ENCODE peak calls at places on chromosomes 4 and X, in seven cellular contexts. Z is mesendoderm, A is mesenchymal stem cell, M is H9, H is H1, V is trophoblast cell, W is neuronal stem cell. B is an unnamed sample.

GRCh38 chr4:186486172-186486571 is 69.2 kb downstream of the MTNR1A start:
- DNase-seq in A (no peak), Z (no peak), H (no peak), W (peak), V (no peak), M (no peak), B (peak)

GRCh38 chr4:87540176-87541058 is 11.2 kb upstream of the SPARCL1 start:
- DNase-seq in V (no peak), W (no peak), A (no peak), H (no peak), Z (no peak), M (no peak), B (peak)

GRCh38 chr4:4694296-4694772 is 152.5 kb upstream of the STX18 start:
- DNase-seq in W (no peak), A (peak), Z (peak), M (peak), H (peak), V (no peak), B (peak)

GRCh38 chrX:86133761-86134160 is 14.5 kb upstream of the DACH2 start:
- DNase-seq in A (peak), M (no peak), Z (peak), W (no peak), H (no peak), V (no peak), B (peak)

GRCh38 chrX:138917781-138918180 is 206.3 kb upstream of the FGF13 start:
- DNase-seq in H (no peak), V (no peak), M (no peak), A (no peak), Z (no peak), W (no peak), B (peak)

GRCh38 chrX:97308161-97308560 is 424.5 kb downstream of the RPA4 start:
- DNase-seq in W (no peak), Z (no peak), V (no peak), H (no peak), A (no peak), M (no peak), B (peak)

GRCh38 chr4:57355066-57355465 is 244.9 kb upstream of the IGFBP7 start:
- DNase-seq in A (no peak), Z (no peak), M (no peak), W (no peak), H (no peak), V (no peak), B (no peak)

GRCh38 chr4:139655116-139655515 is 10.5 kb upstream of the MGST2 start:
- DNase-seq in Z (peak), H (no peak), A (peak), M (no peak), V (peak), W (no peak), B (peak)

GRCh38 chrX:37871626-37872302 is 24.4 kb upstream of the DYNLT3 start:
- DNase-seq in A (peak), Z (peak), H (no peak), W (no peak), V (peak), M (no peak), B (peak)

GRCh38 chr4:10288830-10289533 is 168.2 kb downstream of the ZNF518B start:
- DNase-seq in M (no peak), V (no peak), A (no peak), W (no peak), Z (no peak), H (no peak), B (no peak)

GRCh38 chr4:1226167-1226514 is 22.8 kb downstream of the CTBP1 start:
- DNase-seq in M (no peak), H (no peak), A (no peak), W (no peak), Z (no peak), V (no peak), B (no peak)

GRCh38 chr4:70589785-70590184 is 2.3 kb upstream of the AMBN start:
- DNase-seq in Z (no peak), H (no peak), M (no peak), W (no peak), V (no peak), A (no peak), B (no peak)

GRCh38 chr4:174111350-174111888 is 172.0 kb downstream of the FBXO8 start:
- DNase-seq in Z (peak), A (peak), M (no peak), H (no peak), V (no peak), W (no peak), B (no peak)

GRCh38 chr4:53960843-53961242 is 103.6 kb downstream of the CHIC2 start:
- DNase-seq in Z (no peak), A (no peak), M (peak), H (no peak), V (no peak), W (no peak), B (no peak)

GRCh38 chr4:77852892-77853495 is 9.6 kb upstream of the MRPL1 start:
- DNase-seq in W (no peak), H (no peak), Z (no peak), M (no peak), A (no peak), V (no peak), B (no peak)

GRCh38 chrX:71536285-71536684 is 3.4 kb downstream of the OGT start:
- DNase-seq in M (no peak), V (no peak), W (no peak), Z (no peak), A (no peak), H (no peak), B (no peak)

GRCh38 chr4:688695-689497 is at the start of gene SLC49A3:
- DNase-seq in W (no peak), M (peak), Z (peak), H (no peak), A (no peak), V (no peak), B (no peak)

GRCh38 chr4:32560306-32560705 is 1840.1 kb downstream of the PCDH7 start:
- DNase-seq in A (no peak), Z (no peak), V (no peak), H (no peak), W (no peak), M (no peak), B (no peak)

GRCh38 chrX:111823068-111823467 is 52.9 kb upstream of the TRPC5OS start:
- DNase-seq in W (peak), M (peak), A (peak), H (peak), V (no peak), Z (peak), B (peak)

GRCh38 chrX:43718546-43718945 is 62.4 kb downstream of the MAOA start:
- DNase-seq in M (no peak), V (peak), H (no peak), W (no peak), Z (no peak), A (no peak), B (no peak)

GRCh38 chrX:150460781-150461180 is 97.7 kb downstream of the MAMLD1 start:
- DNase-seq in M (no peak), Z (no peak), H (no peak), V (no peak), W (no peak), A (no peak), B (no peak)

GRCh38 chr4:38411092-38411491 is 252.9 kb upstream of the KLF3 start:
- DNase-seq in M (no peak), A (no peak), Z (no peak), W (no peak), V (no peak), H (no peak), B (no peak)

GRCh38 chr4:83320548-83320947 is 14.1 kb downstream of the HPSE start:
- DNase-seq in V (peak), A (peak), M (no peak), W (no peak), Z (no peak), H (no peak), B (peak)

GRCh38 chr4:158938462-158939044 is 164.3 kb upstream of the RAPGEF2 start:
- DNase-seq in H (no peak), V (peak), Z (peak), W (no peak), M (no peak), A (no peak), B (peak)

GRCh38 chr4:57074753-57075152 is 35.4 kb downstream of the IGFBP7 start:
- DNase-seq in H (no peak), M (no peak), W (no peak), Z (no peak), V (no peak), A (no peak), B (peak)

GRCh38 chr4:162683659-162684370 is 482.9 kb downstream of the NAF1 start:
- DNase-seq in W (no peak), M (no peak), V (peak), A (peak), Z (no peak), H (no peak), B (no peak)

GRCh38 chrX:111442791-111443190 is 30.8 kb upstream of the DCX start:
- DNase-seq in V (peak), Z (no peak), M (no peak), H (no peak), A (no peak), W (no peak), B (no peak)

GRCh38 chr4:6309755-6310154 is 40.1 kb downstream of the WFS1 start:
- DNase-seq in H (no peak), W (no peak), A (no peak), V (no peak), Z (peak), M (no peak), B (no peak)
- H4K8ac ChIP-seq in H (no peak), W (no peak), A (no peak), V (no peak), Z (no peak), M (no peak), B (no peak)

GRCh38 chr4:26455571-26455970 is 34.7 kb downstream of the CCKAR start:
- DNase-seq in V (no peak), M (no peak), W (no peak), Z (no peak), A (no peak), H (no peak), B (no peak)
- H4K8ac ChIP-seq in V (no peak), M (no peak), W (no peak), Z (no peak), A (no peak), H (no peak), B (no peak)

DNA sequence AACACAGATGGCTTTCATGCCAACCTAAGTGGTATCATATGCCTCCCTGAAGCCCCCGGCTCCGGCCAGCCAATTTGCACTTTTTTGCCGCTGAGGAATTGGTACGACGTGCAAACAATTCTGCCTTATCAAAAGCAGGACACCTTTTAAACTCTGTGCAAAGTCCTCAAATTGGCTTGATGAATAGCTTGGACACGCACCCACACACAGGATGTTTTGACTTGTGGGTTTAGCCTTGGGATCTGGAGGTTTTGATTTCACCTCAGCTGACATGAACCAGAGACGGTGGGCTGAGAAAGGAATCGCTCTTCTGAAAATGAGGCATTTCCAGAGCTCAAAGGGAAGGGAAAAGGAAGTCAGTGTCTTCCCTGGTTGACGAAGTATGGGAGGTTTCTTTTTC is 110.8 kb upstream of the SHOX start:
- DNase-seq in H (no peak), A (no peak), M (no peak), V (no peak), Z (no peak), W (no peak), B (no peak)
- H4K8ac ChIP-seq in H (no peak), A (no peak), M (no peak), V (no peak), Z (no peak), W (no peak), B (no peak)

DNA sequence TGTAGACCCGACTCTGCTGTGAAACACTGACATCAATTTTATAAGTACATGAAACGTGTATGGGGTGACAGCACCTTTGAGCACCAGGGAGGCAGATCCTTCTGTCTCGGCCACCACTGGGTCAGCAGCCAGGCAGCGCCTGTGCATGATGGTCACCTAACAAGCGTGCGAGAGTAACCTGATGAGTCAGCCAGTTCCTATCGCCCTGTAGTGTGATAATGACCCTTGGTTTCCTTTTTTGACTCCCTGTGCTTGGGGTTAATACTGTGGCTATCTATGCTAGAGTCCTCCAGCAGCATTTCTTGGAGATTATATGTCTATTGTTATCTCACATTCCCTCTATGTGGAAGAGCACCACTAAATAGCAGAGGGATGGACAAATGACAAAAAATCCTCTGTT is 101.6 kb downstream of the NPNT start:
- DNase-seq in M (no peak), A (peak), Z (no peak), V (no peak), W (no peak), H (no peak), B (no peak)
- H4K8ac ChIP-seq in M (no peak), A (no peak), Z (no peak), V (no peak), W (no peak), H (no peak), B (no peak)

GRCh38 chr4:24727390-24727789 is 68.0 kb upstream of the SOD3 start:
- DNase-seq in A (no peak), V (no peak), Z (peak), H (no peak), M (no peak), W (no peak), B (no peak)

GRCh38 chr4:24719615-24720014 is 75.8 kb upstream of the SOD3 start:
- DNase-seq in Z (no peak), A (no peak), V (no peak), W (no peak), H (no peak), M (no peak), B (no peak)

GRCh38 chr4:24720979-24721378 is 74.4 kb upstream of the SOD3 start:
- DNase-seq in Z (no peak), A (no peak), M (no peak), H (no peak), V (no peak), W (no peak), B (no peak)

GRCh38 chr4:24722026-24722568 is 73.3 kb upstream of the SOD3 start:
- DNase-seq in A (no peak), Z (peak), H (no peak), M (no peak), W (no peak), V (no peak), B (no peak)
- H4K8ac ChIP-seq in A (no peak), Z (no peak), H (no peak), M (no peak), W (no peak), V (no peak), B (no peak)

GRCh38 chrX:14056201-14056600 is 26.5 kb upstream of the GEMIN8 start:
- DNase-seq in M (no peak), V (no peak), W (no peak), A (no peak), Z (peak), H (no peak), B (peak)

GRCh38 chrX:14051416-14051815 is 21.7 kb upstream of the GEMIN8 start:
- DNase-seq in W (no peak), M (no peak), A (peak), Z (no peak), H (no peak), V (no peak), B (no peak)

GRCh38 chrX:14050704-14051103 is 21.0 kb upstream of the GEMIN8 start:
- DNase-seq in V (no peak), M (no peak), Z (no peak), A (peak), W (no peak), H (no peak), B (peak)
- H4K8ac ChIP-seq in V (no peak), M (no peak), Z (no peak), A (no peak), W (no peak), H (no peak), B (no peak)

GRCh38 chr4:138138774-138139173 is 103.4 kb downstream of the SLC7A11 start:
- DNase-seq in W (no peak), V (no peak), A (no peak), Z (no peak), M (no peak), H (no peak), B (no peak)
- H4K8ac ChIP-seq in W (no peak), V (no peak), A (no peak), Z (no peak), M (no peak), H (no peak), B (no peak)

GRCh38 chr4:112127736-112128322 is 17.4 kb upstream of the FAM241A start:
- DNase-seq in M (no peak), A (no peak), Z (peak), W (no peak), V (no peak), H (no peak), B (peak)

GRCh38 chr4:112130903-112131302 is 14.4 kb upstream of the FAM241A start:
- DNase-seq in A (no peak), W (no peak), V (no peak), M (peak), H (no peak), Z (peak), B (no peak)

GRCh38 chr4:112127048-112127637 is 18.1 kb upstream of the FAM241A start:
- DNase-seq in V (no peak), H (no peak), Z (no peak), M (no peak), A (no peak), W (no peak), B (peak)

GRCh38 chr4:112125416-112125815 is 19.8 kb upstream of the FAM241A start:
- DNase-seq in A (no peak), H (no peak), M (no peak), V (no peak), W (no peak), Z (no peak), B (no peak)

GRCh38 chr4:112128452-112128851 is 16.8 kb upstream of the FAM241A start:
- DNase-seq in A (no peak), M (no peak), Z (no peak), V (no peak), H (no peak), W (no peak), B (no peak)
- H4K8ac ChIP-seq in A (no peak), M (no peak), Z (no peak), V (no peak), H (no peak), W (no peak), B (no peak)

B was measured in IMR-90.